ENCODE peak calls at places on chromosomes 3 and 15, in eight cellular contexts. W is GM23338, A is PC-3, Z is SK-N-SH, G is neural progenitor cell, X is OCI-LY7, R is HCT116, P is MM.1S. H is an unnamed sample.

GRCh38 chr3:125023833-125024560 is 31.8 kb downstream of the HEG1 start:
- DNase-seq in W (no peak), A (no peak), Z (no peak), G (no peak), X (no peak), R (no peak), P (no peak), H (no peak)

GRCh38 chr3:194160158-194160557 is 24.2 kb downstream of the HES1 start:
- DNase-seq in W (no peak), A (no peak), Z (no peak), G (no peak), X (no peak), R (no peak), P (no peak), H (no peak)

GRCh38 chr3:12522721-12523120 is 22.6 kb downstream of the MKRN2OS start:
- DNase-seq in W (no peak), A (no peak), Z (no peak), G (no peak), X (no peak), R (no peak), P (no peak), H (no peak)

GRCh38 chr3:172694526-172694925 is 16.3 kb downstream of the NCEH1 start:
- DNase-seq in W (no peak), A (no peak), Z (no peak), G (no peak), X (no peak), R (no peak), P (no peak), H (no peak)

GRCh38 chr3:11591401-11592266 is 52.1 kb downstream of the VGLL4 start:
- DNase-seq in W (peak; percentile 69), A (peak; percentile 50), Z (no peak), G (peak; percentile 96), X (no peak), R (peak; percentile 62), P (no peak), H (peak; percentile 72)

GRCh38 chr15:38795471-38796245 is 231.0 kb upstream of the RASGRP1 start:
- DNase-seq in W (no peak), A (no peak), Z (no peak), G (no peak), X (no peak), R (no peak), P (no peak), H (no peak)

GRCh38 chr3:114351822-114352145 is 58.0 kb downstream of the TIGIT start:
- DNase-seq in W (no peak), A (no peak), Z (no peak), G (no peak), X (no peak), R (no peak), P (no peak), H (no peak)

GRCh38 chr3:196569003-196569516 is 600 bp downstream of the FBXO45 start:
- DNase-seq in W (peak; percentile 71), A (peak; percentile 40), Z (no peak), G (no peak), X (peak; percentile 71), R (no peak), P (peak; percentile 74), H (peak; percentile 75)

GRCh38 chr3:70999730-71000129 is 583.8 kb downstream of the FOXP1 start:
- DNase-seq in W (no peak), A (peak; percentile 75), Z (peak; percentile 40), G (no peak), X (no peak), R (no peak), P (no peak), H (no peak)

GRCh38 chr3:124246949-124247348 is 255.0 kb upstream of the ROPN1 start:
- DNase-seq in W (peak; percentile 48), A (peak; percentile 62), Z (no peak), G (peak; percentile 40), X (peak; percentile 7), R (peak; percentile 12), P (peak; percentile 26), H (peak; percentile 27)

GRCh38 chr3:176286456-176287115 is 910.7 kb downstream of the TBL1XR1 start:
- DNase-seq in W (no peak), A (no peak), Z (no peak), G (no peak), X (no peak), R (no peak), P (no peak), H (no peak)

GRCh38 chr3:128879991-128880390 is 571 bp downstream of the ACAD9 start:
- DNase-seq in W (no peak), A (no peak), Z (no peak), G (no peak), X (peak; percentile 25), R (no peak), P (no peak), H (no peak)

GRCh38 chr3:197595470-197596185 is 39.9 kb upstream of the BDH1 start:
- DNase-seq in W (no peak), A (no peak), Z (no peak), G (no peak), X (no peak), R (no peak), P (no peak), H (no peak)

GRCh38 chr3:99764377-99764776 is 53.3 kb upstream of the CMSS1 start:
- DNase-seq in W (no peak), A (no peak), Z (no peak), G (no peak), X (no peak), R (no peak), P (no peak), H (no peak)
- TF ChIP-seq EZH2phosphoT487 in W (no peak), A (no peak), Z (no peak), G (no peak), X (no peak), R (no peak), P (no peak), H (no peak)

DNA sequence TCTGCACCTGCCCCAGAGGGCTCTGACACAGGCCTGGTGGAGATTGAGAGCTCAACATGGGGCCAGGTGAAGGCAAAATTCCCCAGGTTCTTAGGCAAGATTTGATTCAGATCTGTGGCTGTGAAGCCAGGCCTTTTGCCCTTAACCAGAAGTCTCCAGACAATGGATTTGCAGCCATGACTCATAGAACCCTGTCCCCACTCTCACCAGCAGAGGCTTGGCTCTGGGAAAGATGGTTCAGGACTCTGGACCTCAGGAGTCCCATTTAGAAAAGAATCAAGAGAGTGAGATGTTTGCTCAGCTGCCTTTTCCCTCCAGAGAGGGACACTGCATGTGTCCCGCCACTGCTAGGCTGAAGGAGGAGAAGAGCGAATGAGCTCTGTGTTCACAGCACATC is 361.4 kb upstream of the ICE2 start:
- DNase-seq in W (no peak), A (no peak), Z (no peak), G (no peak), X (no peak), R (no peak), P (no peak), H (peak; percentile 33)
- H3K4me1 ChIP-seq in W (peaks cover 4% of the 10 kb centered on the region), A (no peaks in the 10 kb centered on the region), Z (peaks cover 5% of the 10 kb centered on the region), G (peaks cover 9% of the 10 kb centered on the region), X (no peaks in the 10 kb centered on the region), R (no peaks in the 10 kb centered on the region), P (no peaks in the 10 kb centered on the region), H (no peaks in the 10 kb centered on the region)

GRCh38 chr3:41880387-41880786 is 81.5 kb downstream of the ULK4 start:
- DNase-seq in W (no peak), A (no peak), Z (no peak), G (no peak), X (no peak), R (no peak), P (no peak), H (no peak)

DNA sequence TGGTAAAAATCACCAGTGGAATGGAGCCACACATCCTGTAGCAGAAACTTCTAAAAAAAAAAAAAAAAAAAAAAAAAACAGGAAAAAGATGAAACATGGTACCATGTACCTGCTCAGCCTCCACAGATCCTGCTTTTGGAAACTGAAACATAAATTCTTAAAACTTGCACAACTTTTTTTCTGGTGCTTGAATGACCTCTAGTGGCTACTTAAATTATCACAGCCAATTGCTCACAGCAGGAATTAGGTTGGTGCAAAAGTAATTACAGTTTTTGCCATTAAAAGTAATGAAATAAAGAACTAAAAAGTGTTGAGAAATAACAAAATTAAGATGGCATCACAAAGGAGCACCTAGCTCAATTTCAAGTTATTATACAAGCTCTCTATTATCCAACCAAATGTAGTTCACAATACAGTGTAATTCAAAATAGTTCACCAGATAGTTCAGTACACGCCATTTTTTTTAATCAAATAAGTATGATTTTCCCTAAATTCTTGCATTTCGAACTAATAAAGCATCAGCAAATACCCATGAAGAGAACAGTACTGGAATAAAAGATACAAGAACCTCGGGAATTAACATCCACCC is 80.6 kb downstream of the ULK4 start:
- DNase-seq in W (peak; percentile 49), A (peak; percentile 73), Z (peak; percentile 29), G (peak; percentile 41), X (peak; percentile 64), R (no peak), P (peak; percentile 59), H (peak; percentile 47)
- TF ChIP-seq CTCF in W (peak; percentile 70), A (peak; percentile 76), Z (peak; percentile 69), G (peak; percentile 79), X (peak; percentile 89), R (peak; percentile 51), P (peak; percentile 59), H (peak; percentile 79)

GRCh38 chr15:68776477-68777270 is 44.0 kb downstream of the ANP32A start:
- DNase-seq in W (no peak), A (no peak), Z (no peak), G (no peak), X (no peak), R (no peak), P (no peak), H (no peak)
- TF ChIP-seq EZH2phosphoT487 in W (no peak), A (no peak), Z (no peak), G (no peak), X (no peak), R (no peak), P (no peak), H (no peak)